ENCODE peak calls at places on chromosomes 4 and X, in seven cellular contexts. H is natural killer cell; Z is HCT116; T is NCI-H187 treated with DMSO at 0.1 percent for 48 hours; B is dorsolateral prefrontal cortex; Y is amniotic epithelial cell; G is activated T-helper 1 cell treated with anti-CD3 and anti-CD28 coated beads, Interleukin-12 subunit alpha, Interleukin-12 subunit beta, Interleukin-2, Interleukin-4 antibody, amounts not matched to agents 30 ng/mL and 10 ng/mL and 1 ng/mL, durations not matched to agents 14 hours and 24 hours and 36 hours. S is an unnamed sample.

GRCh38 chr4:121642876-121643585 is 53.7 kb downstream of the ANXA5 start:
- DNase-seq in G (no peak), Y (no peak), Z (no peak), T (no peak), H (no peak), B (no peak), S (no peak)

GRCh38 chr4:76213415-76214268 is at the start of gene SCARB2:
- DNase-seq in Z (peak), G (peak), T (no peak), Y (peak), H (peak), B (peak), S (peak)

GRCh38 chr4:62399242-62399641 is 1199.1 kb downstream of the ADGRL3 start:
- DNase-seq in G (no peak), Y (no peak), T (no peak), Z (no peak), H (no peak), B (no peak), S (no peak)

GRCh38 chrX:110992611-110993010 is 103.4 kb upstream of the PAK3 start:
- DNase-seq in B (no peak), H (no peak), G (no peak), T (no peak), Z (no peak), Y (peak), S (peak)

GRCh38 chrX:123964155-123964554 is 2.6 kb downstream of the STAG2 start:
- DNase-seq in B (no peak), T (no peak), Z (no peak), G (no peak), Y (peak), H (no peak), S (no peak)

GRCh38 chr4:148017801-148018200 is 285.9 kb downstream of the ARHGAP10 start:
- DNase-seq in B (no peak), T (no peak), H (no peak), Z (no peak), G (no peak), Y (peak), S (no peak)

GRCh38 chr4:82293304-82293703 is 80.5 kb downstream of the HNRNPD start:
- DNase-seq in B (no peak), T (no peak), Z (no peak), Y (no peak), G (peak), H (no peak), S (peak)

GRCh38 chr4:163701915-163702314 is 207.4 kb downstream of the TMA16 start:
- DNase-seq in Z (no peak), B (no peak), Y (peak), G (no peak), H (no peak), T (no peak), S (no peak)

GRCh38 chrX:4841216-4841745 is 1127.8 kb upstream of the PRKX start:
- DNase-seq in Y (no peak), Z (no peak), B (no peak), T (no peak), G (no peak), H (no peak), S (no peak)

GRCh38 chrX:716136-716535 is 85.5 kb downstream of the SHOX start:
- DNase-seq in Y (no peak), Z (no peak), H (no peak), T (no peak), G (no peak), B (no peak), S (no peak)

GRCh38 chrX:9885150-9885549 is 82.0 kb upstream of the CLDN34 start:
- DNase-seq in Y (peak), G (peak), H (peak), T (no peak), Z (peak), B (peak), S (peak)

GRCh38 chrX:103399744-103400143 is 23.4 kb downstream of the BEX3 start:
- DNase-seq in T (no peak), Z (no peak), H (no peak), G (no peak), Y (no peak), B (no peak), S (no peak)

GRCh38 chr4:176291748-176292147 is 22.7 kb upstream of the ASB5 start:
- DNase-seq in T (no peak), H (no peak), G (no peak), Y (no peak), B (no peak), Z (no peak), S (no peak)

GRCh38 chrX:129097668-129098067 is 425.6 kb downstream of the SMARCA1 start:
- DNase-seq in Y (no peak), H (no peak), G (no peak), B (no peak), T (no peak), Z (no peak), S (no peak)

GRCh38 chr4:81032805-81033684 is 2.5 kb downstream of the BMP3 start:
- DNase-seq in T (peak), Y (peak), B (no peak), H (no peak), Z (no peak), G (no peak), S (no peak)

GRCh38 chr4:100095729-100096595 is 94.3 kb downstream of the DDIT4L start:
- DNase-seq in G (peak), Z (peak), H (no peak), Y (peak), T (no peak), B (peak), S (peak)

GRCh38 chr4:99855677-99856076 is 38.5 kb downstream of the LAMTOR3 start:
- DNase-seq in Y (no peak), Z (no peak), T (no peak), B (no peak), G (no peak), H (no peak), S (peak)

GRCh38 chr4:118968006-118968405 is 79.4 kb downstream of the SYNPO2 start:
- DNase-seq in B (no peak), G (peak), H (no peak), Z (no peak), T (no peak), Y (peak), S (peak)

GRCh38 chrX:112945796-112946195 is 105.2 kb upstream of the AMOT start:
- DNase-seq in Y (no peak), T (no peak), G (no peak), B (no peak), H (no peak), Z (no peak), S (no peak)

GRCh38 chr4:185721949-185722316 is 90.1 kb downstream of the SORBS2 start:
- DNase-seq in H (no peak), B (no peak), T (no peak), G (no peak), Z (no peak), Y (peak), S (no peak)

GRCh38 chr4:67014592-67014991 is 530.7 kb downstream of the CENPC start:
- DNase-seq in T (no peak), G (no peak), Z (no peak), Y (no peak), H (no peak), B (no peak), S (no peak)

GRCh38 chr4:8652181-8653078 is 59.9 kb downstream of the CPZ start:
- DNase-seq in Z (no peak), Y (no peak), B (no peak), G (no peak), T (no peak), H (no peak), S (no peak)

GRCh38 chr4:183326853-183327252 is 4.6 kb upstream of the CLDN24 start:
- DNase-seq in B (no peak), G (no peak), T (no peak), Y (no peak), Z (no peak), H (no peak), S (no peak)

GRCh38 chrX:137748827-137749226 is 182.9 kb downstream of the ZIC3 start:
- DNase-seq in B (no peak), G (no peak), H (no peak), Z (no peak), T (no peak), Y (no peak), S (no peak)

GRCh38 chr4:75154994-75155393 is 222.1 kb downstream of the PARM1 start:
- DNase-seq in B (no peak), T (no peak), Y (no peak), G (no peak), H (no peak), Z (no peak), S (no peak)

GRCh38 chr4:48635980-48636379 is 144.1 kb downstream of the FRYL start:
- DNase-seq in H (no peak), B (no peak), G (no peak), T (no peak), Z (no peak), Y (no peak), S (no peak)

GRCh38 chrX:42565739-42566138 is 212.2 kb downstream of the PPP1R2C start:
- DNase-seq in T (no peak), Z (no peak), Y (no peak), G (no peak), B (no peak), H (no peak), S (no peak)

GRCh38 chr4:7863911-7864681 is 75.6 kb downstream of the AFAP1 start:
- DNase-seq in G (no peak), H (no peak), B (no peak), Y (peak), T (no peak), Z (no peak), S (peak)

GRCh38 chr4:186058253-186058979 is 10.5 kb upstream of the TLR3 start:
- DNase-seq in T (no peak), Y (no peak), B (no peak), G (no peak), H (peak), Z (no peak), S (peak)